ENCODE peak calls at places on chromosomes 11 and 22, in nine cellular contexts. K is uterus, C is endodermal cell, D is GM10248, J is Calu3, B is Peyer's patch, Q is heart right ventricle, R is thoracic aorta, U is cardiac muscle cell. P is an unnamed sample.

GRCh38 chr22:28019360-28019759 is 100.3 kb upstream of the PITPNB start:
- DNase-seq in K (peak), C (no peak), D (no peak), J (no peak), B (no peak), Q (no peak), R (no peak), U (no peak), P (no peak)

GRCh38 chr11:503179-503981 is 3.7 kb downstream of the RNH1 start:
- DNase-seq in K (peak), C (peak), D (peak), J (no peak), B (peak), Q (peak), R (no peak), U (peak), P (peak)

GRCh38 chr11:133900176-133901105 is 55.1 kb upstream of the SPATA19 start:
- DNase-seq in K (no peak), C (peak), D (no peak), J (no peak), B (no peak), Q (no peak), R (no peak), U (no peak), P (no peak)

GRCh38 chr11:61946894-61947293 is 3.3 kb upstream of the BEST1 start:
- DNase-seq in K (no peak), C (no peak), D (no peak), J (no peak), B (no peak), Q (no peak), R (no peak), U (no peak), P (no peak)

GRCh38 chr22:45977551-45978274 is 751 bp upstream of the WNT7B start:
- DNase-seq in K (no peak), C (peak), D (no peak), J (peak), B (no peak), Q (no peak), R (no peak), U (peak), P (peak)

GRCh38 chr11:62033191-62034044 is 66.0 kb upstream of the FTH1 start:
- DNase-seq in K (no peak), C (no peak), D (no peak), J (peak), B (no peak), Q (no peak), R (no peak), U (no peak), P (no peak)

GRCh38 chr11:93032580-93032979 is 63.1 kb downstream of the MTNR1B start:
- DNase-seq in K (no peak), C (no peak), D (no peak), J (no peak), B (no peak), Q (no peak), R (no peak), U (no peak), P (no peak)

GRCh38 chr11:5004429-5005274 is 10.0 kb downstream of the OR51L1 start:
- DNase-seq in K (no peak), C (peak), D (peak), J (peak), B (no peak), Q (peak), R (no peak), U (peak), P (no peak)

GRCh38 chr11:29310016-29310415 is 706.8 kb downstream of the KCNA4 start:
- DNase-seq in K (no peak), C (no peak), D (no peak), J (no peak), B (no peak), Q (no peak), R (no peak), U (peak), P (no peak)

GRCh38 chr11:33701302-33701701 is 676 bp upstream of the C11orf91 start:
- DNase-seq in K (no peak), C (no peak), D (no peak), J (no peak), B (no peak), Q (no peak), R (no peak), U (peak), P (no peak)

GRCh38 chr11:18594999-18595749 is 4.4 kb upstream of the MISFA start:
- DNase-seq in K (no peak), C (no peak), D (no peak), J (no peak), B (no peak), Q (no peak), R (no peak), U (no peak), P (no peak)

GRCh38 chr22:46432164-46433068 is 96.9 kb downstream of the TRMU start:
- DNase-seq in K (no peak), C (no peak), D (peak), J (no peak), B (peak), Q (no peak), R (no peak), U (no peak), P (peak)

GRCh38 chr11:108498816-108499408 is 728 bp upstream of the POGLUT3 start:
- DNase-seq in K (peak), C (peak), D (no peak), J (no peak), B (no peak), Q (no peak), R (no peak), U (no peak), P (no peak)

GRCh38 chr11:108497317-108498045 is 703 bp downstream of the POGLUT3 start:
- DNase-seq in K (peak), C (peak), D (peak), J (peak), B (peak), Q (peak), R (peak), U (peak), P (peak)

GRCh38 chr11:108500169-108500568 is 2.0 kb upstream of the POGLUT3 start:
- DNase-seq in K (no peak), C (no peak), D (no peak), J (no peak), B (no peak), Q (no peak), R (no peak), U (no peak), P (no peak)

GRCh38 chr11:108496643-108497256 is 1.4 kb downstream of the POGLUT3 start:
- DNase-seq in K (no peak), C (no peak), D (no peak), J (no peak), B (no peak), Q (no peak), R (no peak), U (peak), P (no peak)

DNA sequence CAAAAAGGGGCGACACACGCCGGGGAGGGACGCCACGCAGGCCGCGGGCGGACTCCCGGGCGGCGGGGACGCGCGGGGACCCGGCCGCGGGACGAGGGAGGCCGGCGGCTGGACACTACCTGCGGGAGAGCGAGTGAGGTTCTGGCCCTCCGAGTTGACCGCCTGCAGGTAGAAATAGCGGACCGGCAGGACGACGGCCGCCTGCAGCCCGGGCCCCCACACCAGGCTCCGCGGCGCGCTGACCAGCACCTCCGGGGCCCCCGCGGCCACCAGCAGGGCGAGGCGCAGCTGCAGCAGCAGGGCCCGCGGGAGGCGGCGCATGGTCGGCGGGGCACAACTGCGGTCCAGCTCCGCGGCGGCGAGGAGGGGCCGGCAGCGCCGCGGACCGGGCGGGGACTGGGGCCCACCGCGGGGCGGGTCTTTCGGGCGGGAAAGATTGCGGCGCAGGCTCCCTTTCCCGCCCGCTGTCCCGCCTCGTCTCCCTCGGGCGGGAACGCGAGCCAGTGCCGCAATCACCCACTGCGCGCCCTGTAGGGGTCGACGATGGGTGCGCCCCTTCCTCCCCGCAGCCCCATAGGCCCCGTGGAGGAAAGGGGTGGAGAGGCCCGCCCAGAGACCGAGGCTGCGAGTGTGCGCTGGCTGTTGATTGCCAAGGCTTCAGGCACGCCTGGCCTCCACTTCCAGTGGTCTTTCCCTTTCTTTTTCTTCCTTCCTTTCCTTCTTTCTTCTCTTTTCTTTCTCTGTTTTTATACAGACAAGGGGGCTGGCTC is at the start of gene POGLUT3:
- DNase-seq in K (peak), C (peak), D (peak), J (peak), B (peak), Q (peak), R (no peak), U (peak), P (peak)
- TF ChIP-seq CTCF in K (no peak), C (peak), D (no peak), J (no peak), B (no peak), Q (no peak), R (no peak), U (no peak), P (no peak)

GRCh38 chr11:63681208-63682044 is at the start of gene RTN3:
- DNase-seq in K (peak), C (peak), D (peak), J (peak), B (peak), Q (peak), R (peak), U (peak), P (peak)
- TF ChIP-seq CTCF in K (peak), C (no peak), D (no peak), J (no peak), B (no peak), Q (no peak), R (no peak), U (peak), P (peak)

DNA sequence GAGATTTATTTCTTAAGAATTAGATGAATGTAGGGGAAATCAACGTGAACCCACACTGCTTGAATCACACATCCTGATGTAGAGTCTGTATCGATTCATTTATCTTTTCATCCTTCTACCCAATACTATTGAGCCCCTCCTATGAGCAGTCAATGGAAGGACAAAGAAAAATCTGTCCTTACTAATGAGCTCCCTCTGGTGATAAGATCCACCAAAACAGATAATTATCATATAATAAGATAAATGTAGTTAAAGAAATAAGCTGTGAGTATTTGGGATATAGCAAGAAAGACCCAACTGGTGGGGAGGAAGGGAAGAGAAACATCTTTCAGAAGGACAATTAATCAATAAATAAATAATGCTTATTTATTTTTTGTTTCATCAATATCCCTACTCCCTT is 385.1 kb upstream of the CCDC90B start:
- DNase-seq in K (no peak), C (no peak), D (no peak), J (no peak), B (no peak), Q (no peak), R (no peak), U (no peak), P (no peak)
- TF ChIP-seq CTCF in K (no peak), C (peak), D (no peak), J (no peak), B (no peak), Q (no peak), R (no peak), U (no peak), P (no peak)

GRCh38 chr11:123434262-123434661 is 4.2 kb downstream of the GRAMD1B start:
- DNase-seq in K (no peak), C (peak), D (peak), J (peak), B (no peak), Q (no peak), R (no peak), U (no peak), P (no peak)
- TF ChIP-seq CTCF in K (no peak), C (peak), D (peak), J (no peak), B (no peak), Q (peak), R (no peak), U (peak), P (peak)

DNA sequence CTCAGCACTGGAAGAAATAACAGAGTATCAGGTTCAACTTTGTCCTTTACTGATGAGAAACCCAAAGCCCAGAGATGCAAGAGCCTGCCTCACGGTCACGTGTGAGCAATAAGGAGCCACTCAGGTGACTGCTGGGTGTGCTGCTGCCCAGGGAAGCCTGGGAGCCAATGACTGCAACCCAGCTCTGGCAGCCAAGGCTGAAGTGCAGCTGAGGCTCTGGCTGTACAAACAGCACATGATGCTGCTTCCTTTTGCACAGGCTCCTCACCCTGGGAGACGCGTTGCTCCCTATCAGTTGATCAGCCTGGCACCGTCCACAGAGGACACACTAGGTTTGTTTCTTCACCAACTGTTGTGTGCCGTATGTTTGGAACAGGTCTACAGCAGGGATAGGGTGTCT is 168.7 kb downstream of the EFCAB6 start:
- DNase-seq in K (no peak), C (no peak), D (no peak), J (no peak), B (no peak), Q (no peak), R (no peak), U (no peak), P (no peak)
- TF ChIP-seq CTCF in K (no peak), C (no peak), D (no peak), J (no peak), B (no peak), Q (no peak), R (no peak), U (no peak), P (no peak)

DNA sequence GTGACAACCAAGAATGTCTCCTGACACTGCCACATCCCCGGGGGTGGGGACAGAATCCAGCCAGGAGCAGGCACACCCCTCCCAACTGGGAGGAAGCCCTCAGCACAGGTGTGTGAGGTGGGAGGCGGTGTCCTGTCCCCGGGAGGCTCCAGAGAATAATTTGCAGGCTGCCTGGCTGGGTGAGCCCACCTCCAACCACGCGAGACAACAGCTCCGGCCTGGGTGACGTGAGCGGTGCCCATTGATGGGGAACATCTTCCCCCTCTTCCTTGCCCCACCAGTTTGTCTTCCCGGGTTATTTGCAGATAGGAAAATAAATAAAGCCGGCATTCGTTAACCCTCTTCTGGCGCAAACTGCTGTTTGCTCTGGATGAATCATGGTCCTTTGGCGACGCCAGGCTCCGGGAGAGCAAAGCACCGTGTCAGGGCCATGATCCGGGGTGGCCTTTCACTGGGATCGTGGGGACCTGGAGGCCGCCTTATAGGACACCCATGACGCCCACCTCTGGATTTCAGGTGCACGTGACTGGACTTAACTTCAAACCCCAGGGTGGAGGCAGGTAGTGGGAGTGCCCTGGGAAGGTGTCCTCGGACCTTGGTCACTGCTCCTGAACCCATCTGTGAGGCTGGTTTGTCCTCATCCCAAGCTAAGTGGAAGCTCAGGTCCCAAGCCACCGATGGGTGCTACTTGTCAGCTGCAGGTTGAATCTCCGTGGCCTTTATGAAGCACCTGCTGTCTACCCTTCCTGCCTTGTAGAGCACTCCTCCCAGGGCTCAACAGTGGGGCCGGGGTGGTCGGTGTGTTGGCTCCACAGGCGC is 13.9 kb downstream of the CCND1 start:
- DNase-seq in K (no peak), C (peak), D (no peak), J (peak), B (no peak), Q (no peak), R (no peak), U (no peak), P (no peak)
- TF ChIP-seq CTCF in K (no peak), C (no peak), D (no peak), J (no peak), B (no peak), Q (no peak), R (no peak), U (no peak), P (no peak)

GRCh38 chr11:89205378-89205777 is 27.7 kb downstream of the TYR start:
- DNase-seq in K (no peak), C (no peak), D (no peak), J (no peak), B (no peak), Q (no peak), R (no peak), U (no peak), P (no peak)
- TF ChIP-seq CTCF in K (no peak), C (peak), D (no peak), J (no peak), B (no peak), Q (no peak), R (no peak), U (no peak), P (no peak)